ENCODE peak calls at places on chromosome 19, in seven cellular contexts. O, P, W, J, Y, M and B are unnamed samples.

GRCh38 chr19:5230730-5231555 is 109.7 kb downstream of the PTPRS start:
- DNase-seq in Y (no peak), W (no peak), P (no peak), O (no peak), J (no peak), M (no peak), B (no peak)

GRCh38 chr19:4012092-4012974 is 4.8 kb downstream of the PIAS4 start:
- DNase-seq in Y (no peak), W (no peak), M (peak), O (no peak), J (no peak), P (peak), B (no peak)

GRCh38 chr19:53910170-53910518 is 1.1 kb downstream of the CACNG7 start:
- DNase-seq in M (no peak), W (no peak), Y (no peak), O (no peak), J (no peak), P (no peak), B (no peak)

GRCh38 chr19:9498183-9498902 is at the start of gene ZNF560:
- DNase-seq in W (no peak), Y (peak), O (peak), P (no peak), J (peak), M (no peak), B (peak)

GRCh38 chr19:38793186-38793585 is 4.2 kb downstream of the LGALS7B start:
- DNase-seq in Y (peak), P (no peak), M (no peak), J (peak), O (no peak), W (no peak), B (no peak)

GRCh38 chr19:49340069-49340864 is 5.1 kb downstream of the CD37 start:
- DNase-seq in W (peak), P (peak), M (no peak), J (no peak), Y (no peak), O (peak), B (peak)

GRCh38 chr19:55354698-55355212 is at the start of gene COX6B2:
- DNase-seq in W (no peak), O (no peak), M (no peak), J (no peak), P (no peak), Y (no peak), B (no peak)

GRCh38 chr19:16944626-16945363 is 56.0 kb downstream of the F2RL3 start:
- DNase-seq in O (no peak), M (no peak), J (no peak), W (no peak), Y (no peak), P (no peak), B (no peak)

GRCh38 chr19:4749870-4750269 is 26.2 kb upstream of the DPP9 start:
- DNase-seq in J (no peak), O (no peak), W (no peak), Y (no peak), P (no peak), M (no peak), B (no peak)

GRCh38 chr19:10452726-10453620 is 32.6 kb downstream of the PDE4A start:
- DNase-seq in W (no peak), Y (no peak), O (no peak), M (no peak), P (no peak), J (no peak), B (no peak)

GRCh38 chr19:42512743-42513304 is 15.5 kb downstream of the CEACAM1 start:
- DNase-seq in M (no peak), P (no peak), O (no peak), W (no peak), Y (no peak), J (no peak), B (no peak)

GRCh38 chr19:35123573-35123972 is 8.0 kb downstream of the FXYD3 start:
- DNase-seq in J (no peak), Y (no peak), W (peak), P (no peak), M (no peak), O (peak), B (no peak)

GRCh38 chr19:16166417-16166816 is 6.9 kb downstream of the CIB3 start:
- DNase-seq in O (no peak), J (no peak), Y (no peak), W (no peak), P (no peak), M (no peak), B (no peak)

GRCh38 chr19:57436392-57436791 is 1.3 kb downstream of the ZNF749 start:
- DNase-seq in J (no peak), Y (no peak), M (no peak), W (no peak), P (no peak), O (no peak), B (no peak)

GRCh38 chr19:6551607-6552450 is 21.0 kb downstream of the TNFSF9 start:
- DNase-seq in J (peak), W (no peak), M (no peak), O (peak), Y (no peak), P (no peak), B (peak)

GRCh38 chr19:39497850-39498261 is 891 bp upstream of the DLL3 start:
- DNase-seq in P (peak), W (peak), O (no peak), M (peak), J (peak), Y (peak), B (no peak)

GRCh38 chr19:1416014-1416841 is 8.8 kb downstream of the DAZAP1 start:
- DNase-seq in M (no peak), Y (no peak), W (no peak), O (no peak), J (peak), P (no peak), B (no peak)

GRCh38 chr19:2556221-2557092 is 80.5 kb downstream of the GADD45B start:
- DNase-seq in Y (no peak), O (no peak), M (no peak), P (no peak), W (no peak), J (no peak), B (no peak)

GRCh38 chr19:8206147-8207087 is 2.8 kb upstream of the CERS4 start:
- DNase-seq in Y (no peak), P (peak), W (no peak), O (no peak), M (peak), J (no peak), B (no peak)

GRCh38 chr19:58150328-58150921 is at the start of gene ZNF329:
- DNase-seq in P (peak), W (peak), M (peak), J (peak), O (peak), Y (peak), B (peak)

GRCh38 chr19:35777411-35777841 is 2.1 kb downstream of the ARHGAP33 start:
- DNase-seq in P (no peak), J (no peak), O (no peak), M (no peak), Y (no peak), W (no peak), B (no peak)

GRCh38 chr19:45999653-46000121 is 4.4 kb downstream of the CCDC61 start:
- DNase-seq in Y (peak), W (no peak), O (peak), J (peak), P (peak), M (no peak), B (peak)

GRCh38 chr19:40791996-40792395 is 7.0 kb upstream of the EGLN2 start:
- DNase-seq in O (no peak), W (no peak), Y (no peak), P (no peak), J (no peak), M (no peak), B (no peak)

GRCh38 chr19:7067716-7068115 is 1.8 kb upstream of the ZNF557 start:
- DNase-seq in Y (peak), P (no peak), J (peak), O (no peak), W (no peak), M (no peak), B (peak)

GRCh38 chr19:42850981-42851717 is 28.4 kb downstream of the PSG1 start:
- DNase-seq in M (no peak), P (no peak), J (peak), Y (peak), O (peak), W (peak), B (peak)

GRCh38 chr19:42092350-42092749 is 16.4 kb downstream of the ZNF574 start:
- DNase-seq in Y (peak), J (no peak), P (no peak), O (no peak), M (peak), W (peak), B (no peak)

GRCh38 chr19:20357921-20358320 is 190.9 kb downstream of the ZNF486 start:
- DNase-seq in Y (no peak), J (no peak), O (no peak), M (no peak), P (no peak), W (no peak), B (no peak)

GRCh38 chr19:46886546-46887239 is 25.9 kb downstream of the ARHGAP35 start:
- DNase-seq in Y (peak), J (peak), W (no peak), P (no peak), O (no peak), M (no peak), B (no peak)

GRCh38 chr19:34364830-34365462 is at the start of gene GPI:
- DNase-seq in Y (peak), J (peak), P (peak), M (peak), O (peak), W (peak), B (peak)

GRCh38 chr19:40687525-40688016 is 2.9 kb downstream of the NUMBL start:
- DNase-seq in M (no peak), P (no peak), Y (peak), O (peak), W (no peak), J (peak), B (peak)

GRCh38 chr19:33428627-33429013 is 55.1 kb downstream of the CEBPG start:
- DNase-seq in J (no peak), M (no peak), O (no peak), W (no peak), Y (no peak), P (no peak), B (no peak)

GRCh38 chr19:39104104-39104708 is 20.0 kb downstream of the ACP7 start:
- DNase-seq in P (no peak), M (no peak), W (no peak), J (no peak), Y (no peak), O (no peak), B (no peak)